ENCODE peak calls at places on chromosomes 11 and 22, in ten cellular contexts. C, N, Q, J, S, O, W, A, K and M are unnamed samples.

GRCh38 chr22:47192651-47193437 is 430.4 kb downstream of the TBC1D22A start:
- DNase-seq in C (no peak), K (no peak), A (peak; percentile 96), Q (peak; percentile 67), J (no peak), W (no peak), O (no peak), S (no peak), N (no peak), M (no peak)

GRCh38 chr11:112587664-112588063 is 327.0 kb upstream of the PLET1 start:
- DNase-seq in N (no peak), W (no peak), A (no peak), O (no peak), Q (no peak), K (no peak), S (no peak), J (no peak), C (no peak), M (no peak)

GRCh38 chr11:74838188-74838587 is 89.5 kb downstream of the RNF169 start:
- DNase-seq in A (no peak), C (no peak), N (no peak), J (no peak), K (no peak), W (no peak), S (no peak), Q (no peak), O (no peak), M (no peak)

GRCh38 chr11:76803023-76803422 is 19.9 kb downstream of the TSKU start:
- DNase-seq in A (no peak), C (no peak), K (no peak), J (no peak), Q (no peak), N (no peak), O (no peak), S (peak; percentile 91), W (no peak), M (no peak)

GRCh38 chr11:44862546-44863101 is 88.1 kb downstream of the TP53I11 start:
- DNase-seq in N (no peak), K (no peak), C (no peak), W (no peak), A (no peak), O (no peak), Q (no peak), S (no peak), J (no peak), M (no peak)

GRCh38 chr22:32127904-32128303 is 31.2 kb downstream of the C22orf42 start:
- DNase-seq in C (no peak), S (no peak), J (no peak), W (no peak), O (no peak), A (no peak), N (no peak), K (no peak), Q (no peak), M (no peak)

GRCh38 chr11:64379160-64379559 is 20.2 kb downstream of the RPS6KA4 start:
- DNase-seq in K (no peak), A (no peak), C (no peak), N (no peak), W (no peak), Q (no peak), S (no peak), J (no peak), O (no peak), M (no peak)

GRCh38 chr11:46392421-46393230 is 1.1 kb upstream of the CHRM4 start:
- DNase-seq in J (no peak), C (peak; percentile 59), K (peak; percentile 92), A (peak; percentile 93), Q (peak; percentile 95), N (peak; percentile 49), W (peak; percentile 88), S (peak; percentile 75), O (peak; percentile 41), M (peak; percentile 84)

GRCh38 chr11:94674005-94674491 is 94.1 kb upstream of the AMOTL1 start:
- DNase-seq in O (no peak), J (no peak), S (no peak), A (no peak), Q (no peak), C (no peak), K (no peak), W (no peak), N (no peak), M (no peak)

GRCh38 chr11:131938321-131938751 is 567.9 kb downstream of the NTM start:
- DNase-seq in O (no peak), N (no peak), W (no peak), A (no peak), K (peak; percentile 2), Q (no peak), J (no peak), S (no peak), C (no peak), M (no peak)

GRCh38 chr11:123231777-123232176 is 36.7 kb upstream of the CLMP start:
- DNase-seq in K (no peak), A (no peak), S (no peak), W (no peak), Q (no peak), C (no peak), N (no peak), J (no peak), O (no peak), M (no peak)

GRCh38 chr11:10623797-10624761 is 55.6 kb upstream of the LYVE1 start:
- DNase-seq in S (peak; percentile 32), N (no peak), Q (no peak), J (no peak), K (peak; percentile 20), O (no peak), W (peak; percentile 22), C (no peak), A (peak; percentile 47), M (peak; percentile 41)

GRCh38 chr22:46373838-46374662 is 38.5 kb downstream of the TRMU start:
- DNase-seq in S (no peak), O (no peak), C (no peak), K (no peak), J (no peak), A (no peak), Q (no peak), N (no peak), W (peak; percentile 33), M (no peak)

GRCh38 chr11:3086114-3086513 is 28.9 kb upstream of the CARS1 start:
- DNase-seq in N (no peak), C (no peak), Q (peak; percentile 67), A (no peak), K (no peak), W (no peak), J (no peak), O (no peak), S (no peak), M (no peak)

GRCh38 chr11:130782361-130783221 is 133.7 kb downstream of the SNX19 start:
- DNase-seq in W (peak; percentile 52), C (no peak), Q (no peak), O (no peak), S (peak; percentile 64), K (no peak), A (no peak), N (no peak), J (no peak), M (no peak)

GRCh38 chr11:92753161-92753560 is 216.3 kb upstream of the MTNR1B start:
- DNase-seq in W (no peak), A (no peak), S (no peak), N (no peak), O (no peak), J (no peak), K (no peak), C (no peak), Q (no peak), M (no peak)

GRCh38 chr11:130533113-130533803 is 84.8 kb downstream of the ADAMTS15 start:
- DNase-seq in Q (no peak), A (no peak), O (no peak), W (no peak), S (no peak), K (no peak), N (no peak), J (no peak), C (no peak), M (no peak)

GRCh38 chr11:86035164-86035563 is 33.7 kb downstream of the PICALM start:
- DNase-seq in O (no peak), J (no peak), N (no peak), K (no peak), S (no peak), C (no peak), W (no peak), A (no peak), Q (no peak), M (no peak)

GRCh38 chr11:133898770-133899115 is 53.4 kb upstream of the SPATA19 start:
- DNase-seq in A (no peak), O (no peak), N (no peak), J (no peak), Q (no peak), W (no peak), K (no peak), S (no peak), C (no peak), M (no peak)

GRCh38 chr11:121590772-121591404 is 138.1 kb upstream of the SORL1-AS1 start:
- DNase-seq in N (no peak), J (no peak), K (no peak), C (no peak), A (peak; percentile 56), O (no peak), S (no peak), Q (no peak), W (no peak), M (no peak)

GRCh38 chr11:113506893-113507292 is 31.7 kb upstream of the DRD2 start:
- DNase-seq in K (no peak), N (no peak), A (no peak), S (no peak), C (no peak), Q (no peak), W (no peak), J (no peak), O (no peak), M (no peak)

GRCh38 chr11:94897330-94897768 is 76.0 kb downstream of the CWC15 start:
- DNase-seq in C (no peak), N (no peak), K (peak; percentile 67), J (no peak), S (peak; percentile 67), Q (no peak), W (peak; percentile 78), O (peak; percentile 17), A (peak; percentile 89), M (peak; percentile 59)

GRCh38 chr11:74636633-74637184 is 44.3 kb downstream of the POLD3 start:
- DNase-seq in K (no peak), Q (no peak), C (no peak), S (peak; percentile 88), W (peak; percentile 90), O (no peak), N (no peak), A (no peak), J (no peak), M (no peak)